ENCODE peak calls at places on chromosomes 5 and 9, in four cellular contexts. V is T follicular helper cell; A is stimulated activated CD4-positive, alpha-beta T cell treated with anti-CD3 and anti-CD28 coated beads, Interleukin-15, amount 100 ng/mL, for 24 hours; X is GM13977. J is an unnamed sample.

GRCh38 chr5:151382576-151382975 is 35.2 kb upstream of the SLC36A2 start:
- DNase-seq in V (no peak), A (no peak), X (no peak), J (no peak)

GRCh38 chr9:97900103-97900737 is 22.1 kb downstream of the TRMO start:
- DNase-seq in X (no peak), V (no peak), A (no peak), J (no peak)

GRCh38 chr5:68405026-68405684 is 189.6 kb downstream of the PIK3R1 start:
- DNase-seq in V (no peak), A (no peak), X (no peak), J (no peak)

GRCh38 chr5:141952030-141952429 is 6.0 kb downstream of the PCDH12 start:
- DNase-seq in V (no peak), X (no peak), A (no peak), J (no peak)

GRCh38 chr9:1946506-1946905 is 68.6 kb upstream of the SMARCA2 start:
- DNase-seq in A (no peak), V (no peak), X (no peak), J (no peak)

GRCh38 chr9:93599571-93600403 is 23.4 kb downstream of the PHF2 start:
- DNase-seq in A (no peak), V (no peak), X (no peak), J (no peak)

GRCh38 chr5:138035605-138036537 is 3.0 kb upstream of the FAM13B start:
- DNase-seq in V (peak), X (peak), A (peak), J (peak)

GRCh38 chr5:37005946-37006540 is 129.5 kb downstream of the NIPBL start:
- DNase-seq in X (peak), A (no peak), V (no peak), J (peak)

GRCh38 chr9:114592356-114592755 is 4.8 kb downstream of the ATP6V1G1 start:
- DNase-seq in V (peak), X (no peak), A (peak), J (peak)

GRCh38 chr9:126320158-126320922 is 6.3 kb upstream of the MVB12B start:
- DNase-seq in A (no peak), V (no peak), X (no peak), J (no peak)

GRCh38 chr5:20231040-20231439 is 243.0 kb upstream of the CDH18 start:
- DNase-seq in X (no peak), A (no peak), V (no peak), J (no peak)

GRCh38 chr5:153827407-153827806 is 211.3 kb downstream of the FAM114A2 start:
- DNase-seq in A (no peak), X (no peak), V (no peak), J (no peak)

GRCh38 chr9:121566401-121567141 is 66.9 kb upstream of the GGTA1 start:
- DNase-seq in X (no peak), V (no peak), A (no peak), J (no peak)

GRCh38 chr5:32458799-32459400 is 14.4 kb upstream of the ZFR start:
- DNase-seq in X (no peak), A (no peak), V (no peak), J (no peak)

GRCh38 chr5:38367410-38367809 is 109.1 kb downstream of the EGFLAM start:
- DNase-seq in A (no peak), X (no peak), V (no peak), J (no peak)

GRCh38 chr5:140966293-140967225 is at the start of gene PCDHAC2:
- DNase-seq in X (no peak), A (no peak), V (no peak), J (no peak)

J was measured in GM13976.